ENCODE peak calls at places on chromosomes 16 and 17, in nine cellular contexts. F is fibroblast of pulmonary artery; T is midbrain; P is AG09319; K is M059J; N is RPMI7951; L is Daoy; C is activated naive CD4-positive, alpha-beta T cell; G is effector CD4-positive, alpha-beta T cell. W is an unnamed sample.

GRCh38 chr16:47377156-47377555 is 83.7 kb downstream of the ITFG1 start:
- DNase-seq in T (no peak), C (no peak), K (peak; percentile 69), G (no peak), F (peak; percentile 10), P (no peak), L (no peak), N (no peak), W (no peak)

GRCh38 chr17:78709119-78709681 is 72.9 kb downstream of the CYTH1 start:
- DNase-seq in K (no peak), L (no peak), F (no peak), T (no peak), N (no peak), C (no peak), G (no peak), P (no peak), W (no peak)

GRCh38 chr16:73019456-73020362 is 28.2 kb downstream of the ZFHX3 start:
- DNase-seq in L (peak; percentile 81), K (peak; percentile 92), G (no peak), T (no peak), N (peak; percentile 87), F (peak; percentile 88), C (no peak), P (no peak), W (peak; percentile 89)

GRCh38 chr17:77317091-77317519 is 176.3 kb downstream of the SEC14L1 start:
- DNase-seq in T (no peak), K (no peak), F (no peak), C (no peak), N (no peak), P (no peak), G (no peak), L (no peak), W (no peak)

GRCh38 chr16:2190659-2191445 is 5.6 kb downstream of the CASKIN1 start:
- DNase-seq in P (no peak), F (no peak), N (no peak), L (no peak), C (no peak), K (no peak), T (peak; percentile 27), G (no peak), W (no peak)

GRCh38 chr16:3727806-3728381 is 10.6 kb upstream of the TRAP1 start:
- DNase-seq in F (no peak), P (no peak), C (no peak), G (no peak), T (no peak), K (no peak), L (no peak), N (no peak), W (no peak)

GRCh38 chr17:79797492-79798295 is 817 bp upstream of the CBX8 start:
- DNase-seq in G (no peak), P (no peak), C (peak; percentile 57), T (no peak), L (no peak), K (no peak), N (no peak), F (no peak), W (peak; percentile 67)

GRCh38 chr16:17461951-17462729 is 8.6 kb downstream of the XYLT1 start:
- DNase-seq in L (no peak), F (no peak), C (no peak), K (peak; percentile 52), T (no peak), N (no peak), P (no peak), G (no peak), W (no peak)

GRCh38 chr16:1037023-1037933 is 35.3 kb upstream of the SSTR5 start:
- DNase-seq in C (no peak), K (peak; percentile 80), L (peak; percentile 67), G (no peak), F (no peak), P (no peak), T (no peak), N (peak; percentile 28), W (no peak)

GRCh38 chr16:8569650-8570338 is 20.5 kb downstream of the TMEM114 start:
- DNase-seq in T (no peak), F (no peak), C (no peak), K (no peak), G (no peak), N (no peak), P (no peak), L (no peak), W (no peak)

GRCh38 chr16:9176547-9177418 is 85.3 kb downstream of the HAPSTR1 start:
- DNase-seq in K (no peak), F (no peak), N (no peak), C (no peak), T (peak; percentile 84), G (no peak), L (no peak), P (no peak), W (no peak)

GRCh38 chr16:3249020-3249419 is 7.4 kb downstream of the MEFV start:
- DNase-seq in L (no peak), F (no peak), G (no peak), P (no peak), T (no peak), K (no peak), C (no peak), N (no peak), W (no peak)

GRCh38 chr17:4616456-4616855 is 25.0 kb downstream of the ALOX15 start:
- DNase-seq in L (no peak), K (no peak), F (no peak), P (no peak), C (no peak), T (no peak), G (no peak), N (no peak), W (no peak)

GRCh38 chr16:3935921-3936320 is 55.4 kb upstream of the CREBBP start:
- DNase-seq in G (no peak), N (no peak), L (no peak), F (no peak), K (no peak), T (no peak), P (no peak), C (no peak), W (no peak)

GRCh38 chr17:7045492-7046126 is 1.7 kb upstream of the SLC16A11 start:
- DNase-seq in K (peak; percentile 70), T (peak; percentile 80), C (no peak), P (peak; percentile 54), N (peak; percentile 64), G (peak; percentile 45), L (peak; percentile 66), F (peak; percentile 93), W (peak; percentile 76)

GRCh38 chr16:23280483-23280967 is 21.6 kb upstream of the SCNN1B start:
- DNase-seq in K (peak; percentile 72), N (no peak), L (peak; percentile 32), P (no peak), C (no peak), F (no peak), G (no peak), T (no peak), W (no peak)

GRCh38 chr17:38728290-38728831 is 1.8 kb upstream of the CISD3 start:
- DNase-seq in F (no peak), L (no peak), N (no peak), K (no peak), G (peak; percentile 54), C (peak; percentile 50), T (no peak), P (no peak), W (no peak)

GRCh38 chr16:28260193-28260592 is 32.1 kb upstream of the SBK1 start:
- DNase-seq in L (no peak), P (no peak), F (no peak), T (no peak), G (no peak), C (no peak), N (no peak), K (peak; percentile 16), W (no peak)